ENCODE peak calls at places on chromosomes 6 and 20, in seven cellular contexts. I is effector memory CD4-positive, alpha-beta T cell; E is NCI-H2171 treated with DMSO at 0.1 percent for 48 hours; J is activated CD4-positive, alpha-beta T cell treated with anti-CD3 and anti-CD28 coated beads, Interleukin-2, amount 50 U/mL, for 1 hour; D is stimulated activated CD4-positive, alpha-beta T cell treated with anti-CD3 and anti-CD28 coated beads, Interleukin-15, amount 100 ng/mL, for 24 hours; U is RKO; Z is cardiac muscle cell. A is an unnamed sample.

GRCh38 chr20:24134284-24134683 is 145.7 kb upstream of the GGTLC1 start:
- DNase-seq in D (no peak), U (no peak), E (peak), Z (no peak), J (no peak), I (no peak), A (no peak)

GRCh38 chr6:151291145-151292055 is 51.6 kb downstream of the AKAP12 start:
- DNase-seq in I (no peak), J (no peak), E (peak), D (no peak), Z (peak), U (no peak), A (no peak)

GRCh38 chr20:43824699-43825402 is 89.8 kb upstream of the TOX2 start:
- DNase-seq in U (no peak), D (no peak), J (no peak), Z (peak), I (no peak), E (no peak), A (no peak)

GRCh38 chr6:49918787-49919186 is 45.2 kb downstream of the DEFB114 start:
- DNase-seq in D (no peak), I (no peak), E (no peak), Z (no peak), U (no peak), J (no peak), A (no peak)

GRCh38 chr6:36743538-36744441 is 46.2 kb downstream of the RAB44 start:
- DNase-seq in J (no peak), E (no peak), I (no peak), Z (no peak), D (no peak), U (no peak), A (no peak)

GRCh38 chr20:2102585-2103453 is 1.2 kb downstream of the STK35 start:
- DNase-seq in U (peak), Z (peak), I (peak), E (peak), D (peak), J (peak), A (peak)

GRCh38 chr6:11876934-11877433 is 98.4 kb upstream of the ADTRP start:
- DNase-seq in J (no peak), I (no peak), D (no peak), Z (no peak), E (no peak), U (no peak), A (no peak)

GRCh38 chr6:116365743-116366142 is 5.0 kb upstream of the DSE start:
- DNase-seq in J (no peak), D (no peak), Z (no peak), E (no peak), U (no peak), I (no peak), A (no peak)

GRCh38 chr6:133353061-133353460 is 111.9 kb downstream of the EYA4 start:
- DNase-seq in E (no peak), I (no peak), Z (no peak), J (no peak), U (no peak), D (no peak), A (no peak)

GRCh38 chr20:2612073-2612472 is 40.4 kb upstream of the NOP56 start:
- DNase-seq in U (no peak), Z (no peak), I (no peak), J (no peak), E (no peak), D (no peak), A (no peak)

A was measured in NCI-H1436.